ENCODE peak calls at places on chromosomes 5 and 9, in nine cellular contexts. R, F, J, K, G, P, Z, H and A are unnamed samples.

GRCh38 chr9:19145881-19146280 is 18.6 kb upstream of the PLIN2 start:
- DNase-seq in F (no peak), R (no peak), Z (no peak), J (no peak), K (no peak), H (no peak), P (no peak), G (no peak), A (no peak)

GRCh38 chr5:142957528-142957927 is 187.4 kb downstream of the ARHGAP26 start:
- DNase-seq in R (peak), P (no peak), H (no peak), K (no peak), G (no peak), Z (no peak), J (no peak), F (no peak), A (no peak)

GRCh38 chr5:56737002-56737621 is 78.2 kb upstream of the MAP3K1 start:
- DNase-seq in J (no peak), K (no peak), R (peak), P (no peak), G (no peak), H (no peak), Z (no peak), F (peak), A (no peak)

GRCh38 chr5:14296533-14297331 is 153.6 kb downstream of the TRIO start:
- DNase-seq in P (no peak), H (no peak), K (no peak), Z (no peak), F (no peak), G (no peak), R (peak), J (no peak), A (no peak)

GRCh38 chr9:117739620-117740347 is 35.6 kb downstream of the TLR4 start:
- DNase-seq in J (no peak), K (no peak), Z (no peak), G (no peak), F (no peak), H (no peak), R (no peak), P (no peak), A (no peak)

GRCh38 chr9:134981829-134982228 is 64.1 kb upstream of the FCN1 start:
- DNase-seq in K (no peak), G (no peak), H (no peak), Z (no peak), R (no peak), F (no peak), P (no peak), J (peak), A (no peak)

GRCh38 chr9:13278368-13279246 is 885 bp downstream of the MPDZ start:
- DNase-seq in H (no peak), R (peak), K (no peak), P (peak), G (peak), Z (peak), F (peak), J (peak), A (peak)

GRCh38 chr5:110757118-110757729 is 18.4 kb downstream of the SLC25A46 start:
- DNase-seq in Z (peak), R (peak), F (peak), K (peak), G (no peak), H (no peak), J (no peak), P (peak), A (no peak)

GRCh38 chr5:89282832-89283510 is 400.0 kb upstream of the MEF2C start:
- DNase-seq in H (peak), F (no peak), J (no peak), Z (peak), K (no peak), P (no peak), R (no peak), G (no peak), A (no peak)

GRCh38 chr5:160064441-160064840 is 54.8 kb downstream of the PWWP2A start:
- DNase-seq in R (peak), P (no peak), G (no peak), H (no peak), J (no peak), F (no peak), Z (no peak), K (no peak), A (no peak)

GRCh38 chr9:93871286-93871685 is 83.9 kb downstream of the BARX1 start:
- DNase-seq in R (no peak), H (no peak), P (no peak), Z (no peak), J (no peak), G (no peak), F (no peak), K (no peak), A (no peak)

GRCh38 chr5:158642852-158643251 is 456.9 kb downstream of the EBF1 start:
- DNase-seq in F (no peak), Z (no peak), K (no peak), P (no peak), J (no peak), G (no peak), R (peak), H (no peak), A (no peak)

GRCh38 chr9:114958021-114958846 is 27.8 kb upstream of the TNFSF8 start:
- DNase-seq in G (no peak), Z (peak), J (peak), K (peak), R (peak), P (no peak), H (no peak), F (peak), A (peak)

GRCh38 chr9:133821606-133822438 is 83.7 kb upstream of the SARDH start:
- DNase-seq in F (no peak), R (no peak), G (no peak), K (no peak), Z (no peak), J (no peak), P (no peak), H (no peak), A (no peak)

GRCh38 chr9:2972475-2972874 is 128.6 kb upstream of the PUM3 start:
- DNase-seq in F (no peak), G (no peak), Z (no peak), K (no peak), H (no peak), R (no peak), J (no peak), P (no peak), A (no peak)

GRCh38 chr5:174176511-174176910 is 131.0 kb downstream of the NSG2 start:
- DNase-seq in R (no peak), K (no peak), Z (no peak), F (peak), J (no peak), H (peak), P (no peak), G (no peak), A (no peak)

DNA sequence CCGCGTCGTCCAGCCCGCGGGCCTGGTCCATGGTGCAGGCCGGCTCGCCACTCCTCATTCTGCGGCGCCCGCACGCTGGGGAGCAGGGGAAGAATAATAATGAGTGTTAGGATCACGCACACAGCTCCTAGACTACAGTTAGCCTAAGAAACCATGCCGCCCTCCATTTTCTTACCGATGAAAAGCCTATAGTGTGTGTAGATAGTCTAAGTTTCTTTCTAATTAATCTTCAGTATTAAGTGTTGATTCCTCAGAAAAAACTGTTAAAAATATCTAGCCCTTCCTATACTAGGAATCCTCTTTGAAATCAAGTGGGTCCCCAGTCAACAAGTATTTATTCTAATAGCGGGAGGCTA is 9.3 kb downstream of the ZBED3 start:
- DNase-seq in R (no peak), J (no peak), P (no peak), G (no peak), K (no peak), Z (no peak), H (no peak), F (no peak), A (no peak)
- H3K4me3 ChIP-seq in R (peak), J (peak), P (peak), G (peak), K (no peak), Z (peak), H (no peak), F (no peak), A (peak)

GRCh38 chr9:131008563-131008908 is 438 bp upstream of the LAMC3 start:
- DNase-seq in G (no peak), R (no peak), J (no peak), H (no peak), Z (no peak), P (no peak), F (no peak), K (no peak), A (no peak)

GRCh38 chr9:131010482-131011273 is 1.7 kb downstream of the LAMC3 start:
- DNase-seq in P (no peak), H (no peak), G (no peak), R (no peak), Z (no peak), K (no peak), F (no peak), J (no peak), A (no peak)

GRCh38 chr9:131011274-131012022 is 2.5 kb downstream of the LAMC3 start:
- DNase-seq in J (no peak), Z (no peak), R (no peak), F (no peak), P (no peak), K (no peak), H (no peak), G (no peak), A (no peak)

GRCh38 chr9:131008086-131008485 is 888 bp upstream of the LAMC3 start:
- DNase-seq in J (no peak), P (no peak), R (no peak), Z (no peak), G (no peak), H (no peak), K (no peak), F (no peak), A (no peak)

DNA sequence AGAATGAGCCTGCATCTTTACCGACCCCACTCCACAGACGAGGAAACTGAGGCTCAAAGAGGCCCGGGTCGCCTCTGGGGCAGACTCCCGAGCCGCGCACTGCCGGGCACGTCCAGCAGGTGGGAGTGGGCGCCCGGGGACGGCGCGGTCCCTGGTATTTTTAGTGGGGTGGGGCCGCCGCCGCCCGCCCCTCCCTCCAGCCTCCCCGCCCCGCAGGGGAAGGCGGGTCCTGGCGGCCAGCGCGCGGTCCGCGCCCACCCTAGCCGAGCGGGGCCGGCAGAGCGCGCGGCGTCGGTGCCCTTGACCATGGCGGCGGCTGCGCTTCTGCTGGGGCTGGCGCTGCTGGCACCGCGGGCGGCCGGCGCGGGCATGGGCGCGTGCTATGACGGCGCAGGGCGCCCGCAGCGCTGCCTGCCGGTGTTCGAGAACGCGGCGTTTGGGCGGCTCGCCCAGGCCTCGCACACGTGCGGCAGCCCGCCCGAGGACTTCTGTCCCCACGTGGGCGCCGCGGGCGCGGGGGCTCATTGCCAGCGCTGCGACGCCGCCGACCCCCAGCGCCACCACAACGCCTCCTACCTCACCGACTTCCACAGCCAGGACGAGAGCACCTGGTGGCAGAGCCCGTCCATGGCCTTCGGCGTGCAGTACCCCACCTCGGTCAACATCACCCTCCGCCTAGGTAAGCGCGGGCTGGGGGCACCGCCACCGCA is at the start of gene LAMC3:
- DNase-seq in G (no peak), Z (no peak), K (no peak), P (peak), R (no peak), J (no peak), H (no peak), F (peak), A (no peak)
- TF ChIP-seq CTCF in G (peak), Z (no peak), K (no peak), P (peak), R (peak), J (peak), H (peak), F (peak), A (peak)

GRCh38 chr9:37117956-37118355 is 2.4 kb upstream of the ZCCHC7 start:
- DNase-seq in P (no peak), J (no peak), H (no peak), R (no peak), K (no peak), F (no peak), G (no peak), Z (no peak), A (no peak)

GRCh38 chr9:37119907-37120839 is at the start of gene ZCCHC7:
- DNase-seq in F (peak), K (peak), Z (peak), J (peak), R (peak), H (peak), P (peak), G (peak), A (peak)

GRCh38 chr9:37121881-37122280 is 1.5 kb downstream of the ZCCHC7 start:
- DNase-seq in H (no peak), P (no peak), K (no peak), F (no peak), Z (no peak), R (no peak), J (no peak), G (no peak), A (no peak)

DNA sequence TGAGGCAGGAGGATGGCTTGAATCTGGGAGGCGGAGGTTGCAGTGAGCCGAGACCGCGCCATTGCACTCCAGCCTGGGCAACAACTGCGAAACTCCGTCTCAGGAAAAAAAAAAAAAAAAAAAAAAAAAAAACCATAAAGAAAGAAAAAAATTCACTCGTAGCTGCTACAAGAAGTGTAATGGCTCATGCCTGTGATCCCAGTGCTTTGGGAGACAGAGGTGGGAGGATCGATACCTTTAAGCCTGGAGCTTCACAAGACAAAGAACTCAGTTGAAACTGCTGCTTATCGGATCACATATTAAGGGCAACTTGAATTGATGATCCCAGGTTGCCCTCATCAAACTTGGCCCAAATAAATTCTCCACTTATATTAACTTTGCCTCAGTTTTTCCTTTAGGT is 1.0 kb upstream of the ZCCHC7 start:
- DNase-seq in R (no peak), Z (no peak), F (no peak), G (no peak), K (no peak), J (no peak), P (no peak), H (no peak), A (no peak)
- H3K4me3 ChIP-seq in R (no peak), Z (no peak), F (no peak), G (peak), K (no peak), J (no peak), P (no peak), H (no peak), A (peak)

DNA sequence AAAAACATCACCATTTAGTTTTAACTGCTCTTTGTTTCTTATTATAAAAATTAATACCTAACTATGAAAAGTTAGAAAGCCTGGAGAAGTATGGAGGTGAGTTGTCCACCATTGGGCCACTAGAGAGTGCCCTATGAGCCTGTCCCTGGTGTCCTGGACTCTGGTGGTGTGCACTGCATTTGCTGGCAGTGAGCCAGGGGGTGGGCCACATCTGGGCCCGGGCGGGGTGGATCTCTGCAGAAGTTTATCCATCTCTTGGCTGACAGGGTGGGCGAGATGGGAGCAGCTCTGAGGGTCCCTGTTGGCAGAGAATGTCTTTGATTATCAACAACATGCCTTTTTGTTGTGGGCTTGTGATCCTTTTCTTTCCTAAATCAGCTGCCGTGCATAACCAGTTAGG is 8.2 kb downstream of the TENT4A start:
- DNase-seq in P (no peak), J (peak), R (no peak), H (no peak), G (no peak), F (no peak), Z (no peak), K (no peak), A (peak)
- TF ChIP-seq CTCF in P (no peak), J (no peak), R (no peak), H (no peak), G (no peak), F (no peak), Z (no peak), K (no peak), A (no peak)